ENCODE peak calls at places on chromosomes 5 and 9, in four cellular contexts. Q, K, C and E are unnamed samples.

GRCh38 chr5:126280820-126281219 is 142.4 kb upstream of the GRAMD2B start:
- DNase-seq in K (no peak), Q (no peak), C (no peak), E (no peak)

GRCh38 chr9:136786451-136786850 is 4.7 kb upstream of the TMEM141 start:
- DNase-seq in C (no peak), Q (no peak), K (no peak), E (no peak)

GRCh38 chr5:42360641-42361320 is 62.5 kb upstream of the GHR start:
- DNase-seq in Q (no peak), C (no peak), K (peak), E (no peak)

GRCh38 chr5:143636951-143637528 is 174.9 kb upstream of the HMHB1 start:
- DNase-seq in C (no peak), K (no peak), Q (no peak), E (no peak)

GRCh38 chr9:131090025-131090787 is 6.1 kb upstream of the AIF1L start:
- DNase-seq in Q (no peak), K (no peak), C (no peak), E (no peak)

GRCh38 chr9:125971895-125972729 is 224.9 kb downstream of the PBX3 start:
- DNase-seq in C (no peak), K (peak), Q (peak), E (no peak)

GRCh38 chr9:110133059-110133458 is 74.9 kb downstream of the C9orf152 start:
- DNase-seq in Q (no peak), K (no peak), C (no peak), E (no peak)

GRCh38 chr5:176744584-176744965 is 65.8 kb upstream of the UNC5A start:
- DNase-seq in C (no peak), Q (no peak), K (no peak), E (peak)

GRCh38 chr9:79701651-79702050 is 129.9 kb downstream of the TLE4 start:
- DNase-seq in C (no peak), Q (no peak), K (no peak), E (no peak)

GRCh38 chr5:58496488-58496887 is 5.3 kb downstream of the GAPT start:
- DNase-seq in Q (no peak), C (no peak), K (no peak), E (no peak)

GRCh38 chr5:150227606-150228273 is 37.9 kb downstream of the SLC6A7 start:
- DNase-seq in C (no peak), Q (peak), K (no peak), E (no peak)

GRCh38 chr5:122649080-122649479 is 125.8 kb upstream of the SNX2 start:
- DNase-seq in C (no peak), Q (no peak), K (no peak), E (no peak)

GRCh38 chr9:95834281-95834907 is 41.1 kb upstream of the ERCC6L2 start:
- DNase-seq in K (no peak), Q (no peak), C (no peak), E (no peak)

GRCh38 chr5:96601811-96602244 is 60.3 kb upstream of the CAST start:
- DNase-seq in K (peak), C (peak), Q (peak), E (peak)

GRCh38 chr5:149581192-149581861 is at the start of gene ARHGEF37:
- DNase-seq in C (no peak), K (no peak), Q (peak), E (peak)

GRCh38 chr5:119439140-119439625 is 13.1 kb upstream of the HSD17B4 start:
- DNase-seq in C (no peak), Q (peak), K (no peak), E (no peak)

GRCh38 chr9:120713257-120714087 is 798 bp downstream of the MEGF9 start:
- DNase-seq in C (peak), Q (no peak), K (no peak), E (peak)

GRCh38 chr9:110283736-110284135 is 27.4 kb upstream of the TXN start:
- DNase-seq in K (peak), C (no peak), Q (peak), E (no peak)

GRCh38 chr9:4686112-4686511 is 6.7 kb downstream of the CDC37L1 start:
- DNase-seq in K (no peak), Q (no peak), C (no peak), E (no peak)

GRCh38 chr5:124744170-124744911 is 2.1 kb downstream of the ZNF608 start:
- DNase-seq in C (no peak), K (no peak), Q (peak), E (no peak)

GRCh38 chr9:129140397-129141065 is 29.3 kb downstream of the PTPA start:
- DNase-seq in Q (peak), C (peak), K (peak), E (no peak)

GRCh38 chr9:129714393-129715051 is 38.3 kb downstream of the PTGES start:
- DNase-seq in K (no peak), Q (no peak), C (no peak), E (no peak)

DNA sequence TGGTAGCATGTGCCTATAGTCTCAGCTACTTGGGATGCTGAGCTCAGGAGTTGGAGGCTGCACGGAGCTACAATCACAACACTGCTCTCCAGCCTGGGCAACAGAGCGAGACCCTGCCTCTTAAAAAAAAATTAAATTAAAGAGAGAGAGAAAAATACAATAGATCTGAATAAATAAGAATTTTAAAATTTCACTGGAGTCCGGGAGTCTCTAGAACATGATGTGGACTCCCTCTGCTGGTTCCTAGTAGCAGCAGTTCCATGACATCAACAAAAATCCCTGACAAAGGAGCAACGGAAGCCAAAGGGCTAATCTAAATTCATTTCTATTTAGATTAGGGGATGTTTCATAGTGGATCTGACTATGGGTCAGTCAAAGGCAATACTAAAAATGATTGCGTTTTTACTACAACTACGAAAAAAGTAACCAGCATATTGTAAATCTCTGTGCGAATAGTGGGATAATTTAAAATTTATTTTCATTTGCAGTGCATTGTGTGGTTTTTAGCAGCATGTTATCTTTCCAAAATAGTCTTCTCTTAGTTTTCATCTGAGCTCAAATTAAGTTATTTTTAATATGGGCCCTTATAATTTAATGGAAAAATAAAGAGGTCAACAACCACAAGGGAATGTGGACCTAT is 6.7 kb downstream of the INIP start:
- DNase-seq in K (no peak), C (no peak), Q (peak), E (no peak)
- TF ChIP-seq CTCF in K (peak), C (peak), Q (peak), E (no peak)

DNA sequence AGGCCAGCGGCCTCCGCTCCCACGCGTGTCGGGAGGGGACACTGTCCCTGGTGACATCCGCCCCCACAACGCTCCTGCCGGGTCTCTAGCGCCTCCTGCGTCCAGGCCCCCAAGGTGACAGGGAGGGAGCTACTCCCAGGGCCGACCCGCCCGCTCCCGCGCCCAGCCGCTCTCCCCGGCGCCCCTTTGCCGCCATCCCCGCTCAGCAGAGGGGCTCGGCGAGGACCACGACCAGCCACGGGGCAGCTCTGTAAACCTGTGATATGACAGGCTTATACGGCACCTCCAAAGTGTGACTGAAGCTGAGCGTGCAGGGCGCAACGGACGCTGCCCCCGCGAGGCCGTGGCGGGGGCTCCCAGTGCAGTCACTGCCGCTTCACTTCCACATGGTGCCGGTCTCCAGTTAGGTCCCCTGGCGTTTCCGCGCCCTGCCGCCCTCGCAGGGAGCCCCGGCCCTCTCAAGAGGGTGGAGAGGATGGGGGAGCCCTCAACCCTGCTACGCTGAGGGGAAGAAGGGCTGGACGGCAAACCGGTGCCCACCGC is 978 bp upstream of the ADCY2 start:
- DNase-seq in K (no peak), Q (no peak), C (no peak), E (no peak)
- TF ChIP-seq CTCF in K (no peak), Q (no peak), C (no peak), E (no peak)

DNA sequence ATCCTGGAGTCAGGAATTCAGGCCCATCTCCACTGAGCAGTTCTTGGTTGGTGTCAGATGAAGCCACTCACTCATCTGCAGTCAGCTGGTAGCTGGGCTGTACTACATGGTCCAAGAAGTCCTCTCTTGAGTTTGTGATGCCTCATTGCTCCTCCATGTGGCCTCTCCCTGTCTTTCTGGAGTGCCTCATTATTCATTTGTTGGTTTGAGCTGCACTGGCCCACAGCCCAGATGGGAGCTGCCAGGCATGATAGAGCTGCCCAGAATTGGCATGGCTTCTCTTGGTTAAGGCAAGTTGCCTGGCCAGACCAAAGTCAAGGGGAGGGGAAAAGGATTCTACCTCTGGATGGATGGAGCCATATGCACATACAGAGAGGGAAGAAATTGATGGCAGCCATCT is 8.0 kb downstream of the PTCD2 start:
- DNase-seq in Q (no peak), C (no peak), K (no peak), E (no peak)
- TF ChIP-seq CTCF in Q (no peak), C (no peak), K (no peak), E (no peak)

DNA sequence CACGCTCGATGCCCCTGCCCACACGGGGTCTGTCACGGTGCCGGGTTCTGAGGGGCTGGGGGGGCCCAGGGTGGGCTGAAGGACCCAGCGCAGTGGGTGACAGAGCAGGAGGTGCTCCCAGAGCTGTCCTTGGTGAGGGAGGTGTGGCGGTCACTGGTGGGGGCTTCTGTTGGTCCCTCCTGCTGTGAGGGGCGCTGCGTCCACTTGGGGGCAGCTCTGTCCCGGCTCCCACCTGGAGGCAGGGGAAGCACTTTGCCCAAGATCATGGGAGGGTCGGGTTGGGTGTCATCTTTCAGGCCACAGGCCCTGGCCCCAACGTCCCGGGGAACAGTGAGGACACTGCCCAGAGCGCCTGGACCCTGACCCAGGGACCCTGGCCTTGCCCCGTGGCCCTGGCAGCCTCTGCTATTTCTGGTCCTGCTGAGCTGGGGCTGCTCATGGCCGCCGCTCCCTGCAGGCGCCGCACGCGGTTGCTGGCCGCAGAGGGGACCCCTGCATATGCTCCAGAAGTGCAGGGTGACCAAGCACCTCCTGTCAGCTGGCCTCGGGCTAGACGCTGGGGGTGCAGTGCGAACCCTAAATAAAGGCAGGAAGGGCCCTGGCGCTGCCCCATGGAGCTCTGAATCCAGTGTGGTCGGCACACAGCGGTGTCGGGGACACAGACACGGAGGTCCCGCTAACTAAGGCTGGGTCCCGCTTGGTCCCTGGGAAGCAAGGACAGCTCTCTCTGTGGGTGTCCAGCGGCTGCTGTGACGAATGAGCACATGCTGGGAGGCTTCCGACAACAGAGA is 11.6 kb upstream of the RNU6ATAC start:
- DNase-seq in Q (no peak), C (no peak), K (no peak), E (no peak)
- TF ChIP-seq CTCF in Q (no peak), C (no peak), K (no peak), E (no peak)

GRCh38 chr9:34522971-34523797 is at the start of gene ENHO:
- DNase-seq in C (peak), Q (peak), K (peak), E (peak)
- TF ChIP-seq CTCF in C (no peak), Q (no peak), K (no peak), E (no peak)

DNA sequence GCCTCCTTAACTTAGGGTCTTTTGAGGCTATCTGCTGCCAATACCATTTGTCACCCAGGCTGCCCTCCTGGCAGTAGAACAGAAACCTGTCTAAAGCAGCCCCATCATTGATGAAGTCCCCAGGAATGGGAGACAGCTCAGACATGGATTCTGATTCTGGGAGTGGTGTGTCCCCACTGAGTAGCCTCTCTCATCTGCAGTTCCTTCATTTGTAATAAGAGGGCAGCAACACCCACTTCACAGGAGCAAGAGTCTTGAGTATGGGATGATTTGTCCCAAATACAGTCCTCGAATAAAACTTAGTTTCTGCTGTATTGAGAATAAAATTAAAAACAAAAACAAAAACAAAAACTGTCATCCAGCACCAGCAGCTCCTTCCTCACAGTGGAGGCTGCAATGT is 167.6 kb downstream of the ASTN2 start:
- DNase-seq in K (no peak), C (no peak), Q (peak), E (peak)
- TF ChIP-seq CTCF in K (peak), C (no peak), Q (peak), E (no peak)

DNA sequence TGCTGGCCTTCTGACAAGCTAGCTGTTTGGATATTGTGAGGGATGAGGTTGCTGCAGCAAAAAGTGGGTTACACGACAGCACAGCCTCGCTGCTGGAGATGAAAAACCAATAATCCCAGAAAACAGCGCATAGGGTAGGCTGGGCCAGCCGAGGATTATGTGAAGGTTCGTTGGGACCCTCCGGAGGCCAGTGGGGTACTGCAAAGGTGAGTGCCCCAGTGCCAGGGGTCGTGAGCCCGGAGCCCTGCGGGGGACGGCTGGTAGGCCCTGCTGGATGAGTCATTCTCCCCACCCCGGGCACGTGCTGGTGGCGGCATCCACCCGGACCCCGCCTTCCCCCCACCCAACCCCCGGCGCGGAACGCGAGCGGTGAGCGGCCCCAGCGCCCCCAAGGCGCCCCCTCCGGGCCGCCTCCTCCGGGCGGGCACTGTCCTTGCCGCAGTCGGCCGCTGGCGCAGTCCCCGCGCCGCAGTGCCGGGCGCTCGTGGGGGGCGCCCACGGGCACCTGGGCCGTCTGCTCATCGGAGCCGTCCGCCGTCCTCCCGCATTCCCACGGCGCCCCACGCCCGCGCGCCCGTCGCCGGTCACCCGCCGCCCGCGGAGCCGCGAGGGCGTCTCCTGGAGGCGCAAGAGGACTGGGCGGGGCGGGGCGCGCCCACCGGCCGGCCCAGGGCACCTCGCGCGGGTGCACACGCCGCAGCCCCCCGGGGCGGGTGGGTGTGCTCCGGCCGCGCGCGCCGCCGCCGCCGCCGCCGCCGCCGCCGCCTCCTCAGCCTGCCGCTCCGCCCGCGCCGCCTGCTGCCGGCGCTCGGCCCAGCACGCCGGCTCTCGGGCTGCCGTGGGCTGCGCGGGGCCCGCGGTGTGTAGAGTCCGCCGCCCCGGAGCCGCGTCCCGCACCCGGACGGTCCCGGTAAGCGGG is at the start of gene PHF24:
- DNase-seq in C (peak), K (no peak), Q (no peak), E (peak)
- TF ChIP-seq CTCF in C (no peak), K (no peak), Q (peak), E (no peak)

GRCh38 chr9:82789155-82789824 is 273.7 kb downstream of the RASEF start:
- DNase-seq in K (no peak), Q (no peak), C (no peak), E (no peak)
- TF ChIP-seq CTCF in K (no peak), Q (no peak), C (no peak), E (no peak)